ENCODE peak calls at places on chromosomes 12 and 14, in seven cellular contexts. O is neural progenitor cell, Q is lower leg skin, J is dorsolateral prefrontal cortex, R is right lobe of liver, A is OCI-LY7, B is psoas muscle. X is an unnamed sample.

GRCh38 chr12:25249951-25250738 is 584 bp downstream of the KRAS start:
- DNase-seq in R (peak; percentile 72), O (peak; percentile 58), A (peak; percentile 67), B (peak; percentile 77), J (peak; percentile 29), Q (peak; percentile 40), X (no peak)

GRCh38 chr14:74763803-74764531 is 851 bp downstream of the YLPM1 start:
- DNase-seq in R (peak; percentile 45), O (peak; percentile 44), B (no peak), A (peak; percentile 28), J (no peak), Q (peak; percentile 14), X (no peak)

GRCh38 chr14:64763801-64764511 is 59.7 kb downstream of the PLEKHG3 start:
- DNase-seq in Q (no peak), O (peak; percentile 41), A (no peak), B (no peak), R (no peak), J (no peak), X (peak; percentile 17)

GRCh38 chr14:89025581-89026236 is 201.3 kb downstream of the TTC8 start:
- DNase-seq in R (no peak), J (no peak), B (peak; percentile 56), A (no peak), O (no peak), Q (peak; percentile 51), X (peak; percentile 65)

GRCh38 chr14:89394920-89395319 is 22.1 kb downstream of the FOXN3 start:
- DNase-seq in O (no peak), J (no peak), B (no peak), A (no peak), R (no peak), Q (no peak), X (no peak)

GRCh38 chr14:68426661-68427549 is 366.0 kb downstream of the ZFP36L1 start:
- DNase-seq in A (no peak), Q (no peak), O (no peak), R (no peak), J (no peak), B (no peak), X (no peak)

GRCh38 chr12:2739069-2739468 is 55.7 kb upstream of the FKBP4 start:
- DNase-seq in J (no peak), A (no peak), B (no peak), R (no peak), Q (no peak), O (no peak), X (no peak)

GRCh38 chr12:106234513-106234912 is 13.3 kb downstream of the CKAP4 start:
- DNase-seq in Q (no peak), A (no peak), B (no peak), R (no peak), J (no peak), O (no peak), X (no peak)

GRCh38 chr12:122141911-122142725 is 31.9 kb downstream of the IL31 start:
- DNase-seq in A (no peak), J (no peak), R (no peak), B (peak; percentile 92), O (no peak), Q (no peak), X (no peak)

GRCh38 chr14:105497671-105498429 is 6.8 kb downstream of the TEDC1 start:
- DNase-seq in Q (no peak), A (no peak), B (peak; percentile 52), R (peak; percentile 88), J (no peak), O (no peak), X (no peak)

GRCh38 chr14:76015191-76015590 is 29.6 kb downstream of the IFT43 start:
- DNase-seq in O (no peak), Q (no peak), B (no peak), R (no peak), A (no peak), J (no peak), X (no peak)

GRCh38 chr14:100902295-100902694 is 1.2 kb downstream of the RTL1 start:
- DNase-seq in J (no peak), O (peak; percentile 64), Q (no peak), A (peak; percentile 5), R (no peak), B (no peak), X (no peak)

GRCh38 chr12:120366884-120367251 is 2.1 kb downstream of the MSI1 start:
- DNase-seq in J (no peak), A (no peak), B (no peak), R (no peak), O (peak; percentile 63), Q (no peak), X (no peak)

GRCh38 chr12:11812558-11813421 is 163.3 kb downstream of the ETV6 start:
- DNase-seq in A (peak; percentile 73), O (peak; percentile 89), Q (no peak), B (no peak), J (no peak), R (no peak), X (no peak)

GRCh38 chr12:63816031-63816430 is 28.5 kb upstream of the SRGAP1 start:
- DNase-seq in A (no peak), Q (no peak), J (no peak), O (no peak), R (no peak), B (no peak), X (no peak)

GRCh38 chr14:67187826-67188225 is 1.4 kb upstream of the GARIN2 start:
- DNase-seq in R (no peak), O (no peak), B (no peak), Q (no peak), A (no peak), J (no peak), X (no peak)

GRCh38 chr12:53974084-53975018 is at the start of gene HOTAIR:
- DNase-seq in O (no peak), R (no peak), A (peak; percentile 72), J (no peak), B (peak; percentile 83), Q (no peak), X (no peak)

GRCh38 chr14:64760146-64760755 is 56.0 kb downstream of the PLEKHG3 start:
- DNase-seq in Q (no peak), J (peak; percentile 44), O (peak; percentile 70), A (peak; percentile 48), R (peak; percentile 67), B (peak; percentile 74), X (no peak)

GRCh38 chr12:114499338-114499737 is 93.4 kb upstream of the TBX5 start:
- DNase-seq in Q (no peak), A (no peak), J (no peak), O (no peak), B (no peak), R (no peak), X (no peak)

GRCh38 chr12:114500775-114501473 is 95.0 kb upstream of the TBX5 start:
- DNase-seq in A (no peak), O (peak; percentile 63), J (no peak), Q (no peak), R (no peak), B (no peak), X (no peak)

GRCh38 chr12:114504311-114504710 is 98.4 kb upstream of the TBX5 start:
- DNase-seq in B (no peak), J (no peak), Q (no peak), A (no peak), R (no peak), O (no peak), X (no peak)

DNA sequence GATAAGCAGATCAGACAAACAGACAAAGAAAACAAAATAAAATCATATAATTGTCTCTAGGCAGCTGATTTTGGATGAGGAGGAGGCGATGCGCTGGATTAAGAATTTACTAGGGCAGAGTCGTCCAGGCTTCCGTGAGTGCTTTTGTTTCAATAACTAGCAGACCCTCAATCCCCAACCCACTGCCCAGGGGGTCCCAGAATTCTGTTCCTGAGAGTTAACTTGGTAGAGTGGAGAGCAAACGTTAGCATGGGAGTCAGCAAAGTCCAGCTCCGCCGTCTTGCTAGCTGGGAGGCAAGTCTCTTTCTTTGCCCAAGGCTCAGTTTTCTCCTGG is 95.5 kb upstream of the TBX5 start:
- DNase-seq in R (no peak), A (no peak), J (no peak), B (no peak), Q (no peak), O (peak; percentile 50), X (no peak)
- TF ChIP-seq CTCF in R (no peak), A (no peak), J (no peak), B (no peak), Q (no peak), O (no peak), X (no peak)

GRCh38 chr12:131916306-131917138 is 12.6 kb upstream of the PUS1 start:
- DNase-seq in B (peak; percentile 46), J (no peak), R (peak; percentile 48), A (no peak), Q (no peak), O (no peak), X (no peak)

GRCh38 chr12:131915000-131915689 is 13.9 kb upstream of the PUS1 start:
- DNase-seq in R (peak; percentile 42), J (no peak), A (no peak), B (no peak), O (no peak), Q (no peak), X (no peak)

GRCh38 chr12:131914179-131914702 is 14.8 kb upstream of the PUS1 start:
- DNase-seq in O (no peak), Q (no peak), A (no peak), R (no peak), J (no peak), B (peak; percentile 47), X (no peak)

GRCh38 chr12:131917139-131917710 is 11.9 kb upstream of the PUS1 start:
- DNase-seq in A (no peak), B (peak; percentile 46), O (no peak), J (no peak), R (peak; percentile 42), Q (no peak), X (no peak)

DNA sequence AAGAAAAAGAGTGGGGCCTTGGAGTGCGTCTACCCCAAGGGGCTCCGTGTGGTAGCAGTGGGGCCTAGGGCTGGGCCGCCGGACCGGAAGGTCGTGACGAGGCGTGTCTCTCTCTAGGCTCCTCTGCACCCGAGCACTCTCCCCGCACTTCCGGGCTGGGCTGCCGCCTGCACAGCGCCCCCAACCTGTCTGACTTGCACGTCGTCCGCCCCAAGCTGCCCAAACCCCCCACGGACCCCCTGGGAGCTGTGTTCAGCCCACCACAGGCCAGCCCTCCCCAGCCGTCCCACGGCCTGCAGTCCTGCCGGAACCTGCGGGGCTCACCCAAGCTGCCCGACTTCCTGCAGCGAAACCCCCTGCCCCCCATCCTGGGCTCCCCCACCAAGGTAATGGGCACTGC is 13.3 kb upstream of the PUS1 start:
- DNase-seq in O (no peak), A (no peak), B (no peak), Q (no peak), R (peak; percentile 44), J (no peak), X (no peak)
- TF ChIP-seq CTCF in O (no peak), A (no peak), B (no peak), Q (no peak), R (no peak), J (no peak), X (no peak)

GRCh38 chr12:91191516-91192111 is 9.0 kb upstream of the DCN start:
- DNase-seq in Q (no peak), O (no peak), J (no peak), B (no peak), R (no peak), A (no peak), X (no peak)
- TF ChIP-seq CTCF in Q (no peak), O (no peak), J (no peak), B (no peak), R (no peak), A (no peak), X (no peak)

DNA sequence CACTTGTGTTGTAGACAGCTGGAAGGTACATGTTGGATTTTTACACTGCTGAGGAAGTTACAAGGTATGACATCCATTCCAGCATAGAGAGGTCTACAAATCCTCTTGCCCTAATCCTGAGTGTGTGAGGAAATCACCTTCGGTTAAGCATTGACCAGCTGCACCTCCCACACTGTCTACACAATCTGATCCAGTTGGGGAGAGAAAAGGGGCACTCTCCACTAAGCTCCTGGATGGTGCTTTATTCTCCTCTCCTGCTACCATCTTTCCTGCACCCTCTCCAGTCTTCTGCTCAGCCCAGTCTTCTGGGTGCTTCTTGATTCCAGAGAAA is at the start of gene OR6J1:
- DNase-seq in R (no peak), O (no peak), B (no peak), Q (no peak), A (no peak), J (no peak), X (no peak)
- TF ChIP-seq CTCF in R (no peak), O (no peak), B (no peak), Q (no peak), A (peak; percentile 25), J (no peak), X (no peak)